ENCODE peak calls at places on chromosomes 11 and 22, in four cellular contexts. S, L, C and W are unnamed samples.

GRCh38 chr11:75270896-75271415 is 30.4 kb downstream of the TPBGL start:
- DNase-seq in S (no peak), L (peak; percentile 14), C (no peak), W (no peak)

GRCh38 chr11:68680541-68681231 is 3.7 kb upstream of the GAL start:
- DNase-seq in S (no peak), L (no peak), C (no peak), W (no peak)

GRCh38 chr11:72349616-72350218 is 84.6 kb downstream of the CLPB start:
- DNase-seq in S (no peak), L (no peak), C (no peak), W (no peak)

GRCh38 chr11:66327171-66328035 is 8.8 kb downstream of the RIN1 start:
- DNase-seq in S (no peak), L (peak; percentile 46), C (no peak), W (no peak)

GRCh38 chr22:50199836-50200332 is 927 bp upstream of the SELENOO start:
- DNase-seq in S (no peak), L (no peak), C (no peak), W (no peak)

GRCh38 chr22:30875481-30876215 is 92.9 kb downstream of the MORC2 start:
- DNase-seq in S (no peak), L (no peak), C (no peak), W (no peak)

GRCh38 chr22:20061481-20061861 is 18.6 kb upstream of the DGCR8 start:
- DNase-seq in S (no peak), L (peak; percentile 48), C (no peak), W (no peak)

GRCh38 chr11:111512296-111513239 is at the start of gene BTG4:
- DNase-seq in S (no peak), L (peak; percentile 52), C (no peak), W (no peak)

GRCh38 chr11:35144103-35144741 is 5.3 kb downstream of the CD44 start:
- DNase-seq in S (peak; percentile 45), L (peak; percentile 68), C (peak; percentile 35), W (peak; percentile 56)